ENCODE peak calls at places on chromosomes 12 and 14, in four cellular contexts. P is OCI-LY7, R is upper lobe of left lung, U is body of pancreas. Q is an unnamed sample.

GRCh38 chr12:11863478-11863906 is 207.2 kb upstream of the BCL2L14 start:
- DNase-seq in U (peak; percentile 61), R (no peak), P (no peak), Q (no peak)

GRCh38 chr12:116693259-116694227 is 44.3 kb downstream of the SPRING1 start:
- DNase-seq in R (peak; percentile 35), P (no peak), U (peak; percentile 64), Q (no peak)

GRCh38 chr14:76777721-76778120 is 16.5 kb downstream of the VASH1 start:
- DNase-seq in P (no peak), R (no peak), U (no peak), Q (no peak)

GRCh38 chr14:57512221-57512620 is 18.6 kb upstream of the CCDC198 start:
- DNase-seq in R (no peak), U (no peak), P (no peak), Q (no peak)

GRCh38 chr12:46661161-46661845 is 164.5 kb downstream of the SLC38A4 start:
- DNase-seq in P (peak; percentile 39), R (peak; percentile 22), U (peak; percentile 25), Q (peak; percentile 17)

GRCh38 chr14:80275208-80275850 is 64.0 kb upstream of the DIO2 start:
- DNase-seq in R (no peak), P (no peak), U (no peak), Q (no peak)

GRCh38 chr12:19804737-19805136 is 365.4 kb downstream of the AEBP2 start:
- DNase-seq in P (no peak), U (no peak), R (no peak), Q (no peak)

GRCh38 chr14:26330982-26331381 is 266.9 kb downstream of the NOVA1 start:
- DNase-seq in U (peak; percentile 8), P (no peak), R (no peak), Q (no peak)

GRCh38 chr14:72701232-72701555 is 192.7 kb downstream of the DPF3 start:
- DNase-seq in R (no peak), P (no peak), U (no peak), Q (no peak)

GRCh38 chr12:58225067-58225877 is 283.9 kb downstream of the ATP23 start:
- DNase-seq in R (no peak), U (no peak), P (no peak), Q (no peak)

GRCh38 chr14:52949711-52950409 is 990 bp downstream of the FERMT2 start:
- DNase-seq in P (no peak), U (peak; percentile 34), R (peak; percentile 53), Q (no peak)

GRCh38 chr12:125431516-125431915 is 366.3 kb downstream of the AACS start:
- DNase-seq in R (no peak), P (no peak), U (no peak), Q (no peak)

GRCh38 chr14:95509512-95509911 is 6.9 kb downstream of the SYNE3 start:
- DNase-seq in R (no peak), P (no peak), U (no peak), Q (no peak)

GRCh38 chr14:75303415-75303814 is 24.8 kb downstream of the FOS start:
- DNase-seq in R (peak; percentile 85), P (peak; percentile 80), U (peak; percentile 78), Q (peak; percentile 67)

GRCh38 chr12:52984136-52984535 is 22.1 kb upstream of the EIF4B start:
- DNase-seq in P (no peak), R (no peak), U (no peak), Q (peak; percentile 25)

DNA sequence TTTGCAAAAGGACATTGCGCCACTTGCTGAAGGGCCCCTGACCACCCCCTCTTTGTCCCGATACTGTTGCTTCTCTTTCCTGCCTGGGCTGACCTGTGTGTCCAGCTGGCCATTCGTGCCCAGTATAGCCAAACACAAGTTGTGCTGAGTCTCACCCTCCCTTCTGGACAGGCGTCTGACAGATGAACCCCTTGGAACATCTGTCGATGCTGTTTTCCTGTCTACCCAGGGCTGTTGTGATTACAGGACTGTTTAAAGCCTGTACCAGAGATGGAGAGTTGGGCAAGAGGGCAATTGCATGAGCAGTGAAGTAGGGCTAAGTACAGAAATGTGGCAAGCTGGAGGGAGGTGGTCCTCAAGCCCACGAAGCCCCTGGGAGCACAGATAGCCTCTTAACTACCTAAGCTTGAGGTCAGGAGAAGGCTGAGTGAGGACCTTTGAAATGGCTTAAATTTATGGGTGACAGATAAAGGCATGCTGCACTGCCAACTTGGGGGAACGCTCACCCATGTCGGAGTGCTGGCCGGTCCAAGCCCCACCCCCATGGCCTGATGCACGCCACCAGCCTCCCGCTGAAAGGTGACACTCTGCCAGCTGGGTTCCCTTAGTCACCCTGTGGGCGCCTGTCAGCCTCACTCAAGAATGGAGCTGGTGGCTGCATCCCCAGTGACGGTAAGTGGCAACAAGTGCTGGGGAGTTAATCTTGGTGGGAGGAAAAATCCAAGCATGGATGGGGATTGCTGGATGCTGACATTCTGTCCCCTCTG is 14.6 kb downstream of the ACACB start:
- DNase-seq in U (peak; percentile 83), R (no peak), P (peak; percentile 41), Q (peak; percentile 35)
- H3K4me3 ChIP-seq in U (no peak overlapping the region), R (no peak overlapping the region), P (peak overlapping the region; percentile 70), Q (no peak overlapping the region)

DNA sequence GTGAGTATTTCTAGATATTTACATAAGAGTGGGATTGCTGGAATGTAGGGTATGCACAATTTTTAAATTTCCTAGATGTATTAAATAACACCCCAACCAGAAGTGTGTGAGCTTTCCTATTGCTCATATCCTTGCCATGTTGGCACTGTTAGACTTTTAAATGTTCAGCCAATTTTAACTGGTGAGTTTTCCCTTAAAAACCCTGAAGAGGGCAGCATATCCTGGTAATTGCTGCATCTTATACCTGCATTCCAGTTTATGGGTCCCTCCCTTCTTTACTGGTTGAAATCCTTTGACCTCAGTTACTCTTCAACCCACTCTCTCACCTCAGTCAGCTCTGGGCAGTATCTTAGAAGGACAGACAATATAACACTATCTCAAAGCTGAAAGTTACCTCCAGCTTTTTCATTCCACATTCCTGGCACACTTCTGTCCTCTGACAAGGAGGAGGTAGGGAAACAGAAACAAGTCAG is 270.6 kb downstream of the PAWR start:
- DNase-seq in R (no peak), U (no peak), P (peak; percentile 14), Q (no peak)
- H3K27ac ChIP-seq in R (no peak overlapping the region), U (peak overlapping the region; percentile 43), P (no peak overlapping the region), Q (no peak overlapping the region)

DNA sequence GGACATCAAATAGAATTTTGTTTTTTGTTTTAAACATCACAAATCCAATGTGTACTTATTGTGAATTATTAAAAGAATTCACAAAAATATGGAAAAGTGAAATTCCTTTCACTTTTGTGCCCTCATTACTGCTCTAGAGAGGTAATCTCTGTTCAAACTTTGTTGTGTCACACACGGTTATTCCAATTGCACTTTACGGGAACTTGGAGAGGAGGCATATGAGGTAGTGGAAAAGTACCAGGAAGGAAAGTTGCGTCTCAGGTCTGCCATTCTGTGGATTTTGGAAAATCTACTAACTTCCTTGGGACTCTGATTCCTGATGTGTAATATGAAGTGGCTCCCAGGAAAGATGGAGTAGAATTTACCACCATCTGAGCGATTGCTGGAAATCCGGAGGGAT is 90.9 kb upstream of the DCN start:
- DNase-seq in P (no peak), U (peak; percentile 10), R (peak; percentile 22), Q (no peak)
- TF ChIP-seq CTCF in P (no peak), U (no peak), R (no peak), Q (no peak)

GRCh38 chr12:122072031-122072970 is 6.3 kb upstream of the MLXIP start:
- DNase-seq in U (peak; percentile 50), R (no peak), P (no peak), Q (no peak)
- H3K4me3 ChIP-seq in U (no peak overlapping the region), R (no peak overlapping the region), P (no peak overlapping the region), Q (no peak overlapping the region)

DNA sequence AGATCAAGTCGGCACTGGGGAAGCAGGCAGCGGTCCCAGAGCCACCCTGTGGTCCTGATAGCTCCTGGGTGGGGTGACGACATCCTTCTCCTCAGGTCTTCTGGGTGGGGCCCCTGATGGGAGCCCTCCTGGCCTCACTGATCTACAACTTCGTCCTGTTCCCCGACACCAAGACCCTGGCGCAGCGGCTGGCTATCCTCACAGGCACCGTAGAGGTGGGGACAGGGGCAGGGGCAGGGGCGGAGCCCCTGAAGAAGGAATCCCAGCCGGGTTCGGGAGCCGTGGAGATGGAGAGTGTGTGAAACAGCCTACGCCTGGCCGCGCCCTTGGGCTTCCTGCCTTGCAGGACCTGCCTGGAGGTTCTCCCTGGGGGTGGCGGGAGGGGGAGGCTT is 2.6 kb downstream of the AQP6 start:
- DNase-seq in R (no peak), P (no peak), U (no peak), Q (no peak)
- H3K27ac ChIP-seq in R (peak overlapping the region; percentile 18), P (no peak overlapping the region), U (no peak overlapping the region), Q (no peak overlapping the region)

GRCh38 chr12:24960222-24960855 is 11.4 kb upstream of the BCAT1 start:
- DNase-seq in R (no peak), P (peak; percentile 72), U (peak; percentile 67), Q (peak; percentile 49)
- TF ChIP-seq CTCF in R (peak; percentile 35), P (peak; percentile 91), U (peak; percentile 63), Q (peak; percentile 85)